ENCODE peak calls at places on chromosomes 16 and 17, in five cellular contexts. One of them, this sample, is unnamed.
A peak's percentile ranks its signal among the peaks of the same experiment; 100 is the strongest.

GRCh38 chr17:17810374-17811248 is 26.2 kb downstream of the SREBF1 start:
- DNase-seq in thoracic aorta: no peak
- DNase-seq in astrocyte of the cerebellum: no peak
- DNase-seq in heart left ventricle: no peak
- DNase-seq in OCI-LY7: no peak
- DNase-seq in this sample: no peak

GRCh38 chr17:81903896-81904599 is 2.0 kb downstream of the NPB start:
- DNase-seq in OCI-LY7: no peak
- DNase-seq in heart left ventricle: peak; percentile 20
- DNase-seq in astrocyte of the cerebellum: no peak
- DNase-seq in thoracic aorta: no peak
- DNase-seq in this sample: no peak

GRCh38 chr17:50172130-50172529 is 6.3 kb downstream of the SGCA start:
- DNase-seq in OCI-LY7: no peak
- DNase-seq in heart left ventricle: peak; percentile 23
- DNase-seq in astrocyte of the cerebellum: no peak
- DNase-seq in thoracic aorta: no peak
- DNase-seq in this sample: no peak

GRCh38 chr17:33778505-33779398 is 476.3 kb upstream of the CCL2 start:
- DNase-seq in astrocyte of the cerebellum: peak; percentile 57
- DNase-seq in thoracic aorta: no peak
- DNase-seq in heart left ventricle: no peak
- DNase-seq in OCI-LY7: peak; percentile 50
- DNase-seq in this sample: peak; percentile 62

GRCh38 chr16:11050954-11051353 is 106.6 kb downstream of the CLEC16A start:
- DNase-seq in heart left ventricle: no peak
- DNase-seq in thoracic aorta: no peak
- DNase-seq in OCI-LY7: no peak
- DNase-seq in astrocyte of the cerebellum: no peak
- DNase-seq in this sample: no peak

GRCh38 chr16:79776243-79776884 is 175.8 kb upstream of the MAF start:
- DNase-seq in OCI-LY7: no peak
- DNase-seq in heart left ventricle: peak; percentile 59
- DNase-seq in astrocyte of the cerebellum: peak; percentile 37
- DNase-seq in thoracic aorta: no peak
- DNase-seq in this sample: no peak

GRCh38 chr17:5234645-5235576 is at the start of gene SCIMP:
- DNase-seq in heart left ventricle: peak; percentile 32
- DNase-seq in OCI-LY7: peak; percentile 71
- DNase-seq in astrocyte of the cerebellum: no peak
- DNase-seq in thoracic aorta: no peak
- DNase-seq in this sample: peak; percentile 58

GRCh38 chr16:56269824-56270684 is 78.8 kb downstream of the GNAO1 start:
- DNase-seq in OCI-LY7: no peak
- DNase-seq in heart left ventricle: peak; percentile 71
- DNase-seq in thoracic aorta: no peak
- DNase-seq in astrocyte of the cerebellum: no peak
- DNase-seq in this sample: no peak

GRCh38 chr16:57235128-57236092 is 9.6 kb upstream of the ARL2BP start:
- DNase-seq in heart left ventricle: no peak
- DNase-seq in OCI-LY7: peak; percentile 72
- DNase-seq in thoracic aorta: no peak
- DNase-seq in astrocyte of the cerebellum: peak; percentile 35
- DNase-seq in this sample: no peak

GRCh38 chr17:17811381-17812210 is 25.2 kb downstream of the SREBF1 start:
- DNase-seq in thoracic aorta: no peak
- DNase-seq in astrocyte of the cerebellum: no peak
- DNase-seq in heart left ventricle: no peak
- DNase-seq in OCI-LY7: no peak
- DNase-seq in this sample: no peak

GRCh38 chr16:2586901-2587480 is 49.2 kb downstream of the PDPK1 start:
- DNase-seq in thoracic aorta: no peak
- DNase-seq in OCI-LY7: no peak
- DNase-seq in astrocyte of the cerebellum: no peak
- DNase-seq in heart left ventricle: no peak
- DNase-seq in this sample: no peak

GRCh38 chr17:80588687-80589086 is 44.0 kb downstream of the RPTOR start:
- DNase-seq in OCI-LY7: no peak
- DNase-seq in thoracic aorta: no peak
- DNase-seq in heart left ventricle: no peak
- DNase-seq in astrocyte of the cerebellum: no peak
- DNase-seq in this sample: no peak

GRCh38 chr17:80586464-80587228 is 42.0 kb downstream of the RPTOR start:
- DNase-seq in astrocyte of the cerebellum: peak; percentile 46
- DNase-seq in thoracic aorta: no peak
- DNase-seq in heart left ventricle: no peak
- DNase-seq in OCI-LY7: no peak
- DNase-seq in this sample: no peak

GRCh38 chr17:80591788-80592187 is 47.1 kb downstream of the RPTOR start:
- DNase-seq in astrocyte of the cerebellum: no peak
- DNase-seq in heart left ventricle: no peak
- DNase-seq in OCI-LY7: no peak
- DNase-seq in thoracic aorta: no peak
- DNase-seq in this sample: no peak

GRCh38 chr17:80584171-80584905 is 39.7 kb downstream of the RPTOR start:
- DNase-seq in heart left ventricle: no peak
- DNase-seq in thoracic aorta: no peak
- DNase-seq in astrocyte of the cerebellum: peak; percentile 86
- DNase-seq in OCI-LY7: no peak
- DNase-seq in this sample: no peak

DNA sequence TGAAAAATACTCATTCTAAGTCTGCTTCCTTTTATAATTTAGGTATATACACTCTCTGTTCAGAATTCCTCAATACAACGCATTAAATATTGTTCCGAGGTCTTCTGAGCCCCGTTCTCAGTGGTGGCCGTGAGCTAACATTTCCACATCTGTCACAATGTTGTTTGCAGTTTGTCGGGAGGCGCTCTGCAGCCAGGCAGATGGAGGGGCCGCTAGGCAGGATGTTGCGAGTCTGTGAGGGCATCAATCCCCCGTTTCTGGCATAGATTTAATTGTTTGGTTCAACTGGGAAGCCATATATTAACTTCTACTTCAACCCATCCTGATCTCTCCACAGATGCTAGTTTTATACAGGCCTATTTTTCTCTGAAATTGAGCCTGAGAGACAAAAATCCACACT is 41.2 kb downstream of the RPTOR start:
- DNase-seq in OCI-LY7: no peak
- DNase-seq in thoracic aorta: no peak
- DNase-seq in astrocyte of the cerebellum: no peak
- DNase-seq in heart left ventricle: no peak
- DNase-seq in this sample: no peak
- TF ChIP-seq CTCF in OCI-LY7: no peak
- TF ChIP-seq CTCF in thoracic aorta: no peak
- TF ChIP-seq CTCF in astrocyte of the cerebellum: no peak
- TF ChIP-seq CTCF in heart left ventricle: no peak
- TF ChIP-seq CTCF in this sample: no peak

GRCh38 chr17:55774834-55775233 is 24.0 kb downstream of the PCTP start:
- DNase-seq in OCI-LY7: no peak
- DNase-seq in heart left ventricle: no peak
- DNase-seq in astrocyte of the cerebellum: no peak
- DNase-seq in thoracic aorta: no peak
- DNase-seq in this sample: no peak

GRCh38 chr17:55773671-55774070 is 22.8 kb downstream of the PCTP start:
- DNase-seq in heart left ventricle: no peak
- DNase-seq in astrocyte of the cerebellum: no peak
- DNase-seq in OCI-LY7: no peak
- DNase-seq in thoracic aorta: no peak
- DNase-seq in this sample: no peak

GRCh38 chr17:55769625-55770000 is 18.8 kb downstream of the PCTP start:
- DNase-seq in OCI-LY7: no peak
- DNase-seq in heart left ventricle: no peak
- DNase-seq in thoracic aorta: no peak
- DNase-seq in astrocyte of the cerebellum: no peak
- DNase-seq in this sample: no peak

GRCh38 chr17:55770220-55770870 is 19.5 kb downstream of the PCTP start:
- DNase-seq in astrocyte of the cerebellum: peak; percentile 45
- DNase-seq in thoracic aorta: no peak
- DNase-seq in heart left ventricle: no peak
- DNase-seq in OCI-LY7: peak; percentile 46
- DNase-seq in this sample: peak; percentile 38

DNA sequence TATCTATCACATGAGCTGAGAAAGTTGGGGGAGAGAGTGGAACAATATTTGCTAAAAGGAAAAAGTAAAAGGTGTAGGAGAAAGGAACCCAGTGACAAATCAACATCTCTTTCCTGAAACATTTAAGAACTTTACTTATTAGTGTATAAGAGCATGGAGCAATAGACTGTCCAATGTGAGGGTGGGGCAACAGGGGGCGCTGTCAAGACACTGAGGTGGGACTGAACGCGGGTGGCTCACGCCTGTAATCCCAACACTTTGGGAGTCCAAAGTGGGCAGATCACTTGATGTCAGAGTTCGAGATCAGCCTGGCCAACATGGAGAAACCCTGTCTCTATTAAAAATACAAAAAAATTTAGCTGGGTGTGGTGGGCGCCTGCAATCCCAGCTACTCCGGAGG is 21.2 kb downstream of the PCTP start:
- DNase-seq in heart left ventricle: no peak
- DNase-seq in thoracic aorta: no peak
- DNase-seq in astrocyte of the cerebellum: no peak
- DNase-seq in OCI-LY7: no peak
- DNase-seq in this sample: no peak
- TF ChIP-seq CTCF in heart left ventricle: no peak
- TF ChIP-seq CTCF in thoracic aorta: no peak
- TF ChIP-seq CTCF in astrocyte of the cerebellum: no peak
- TF ChIP-seq CTCF in OCI-LY7: peak; percentile 25
- TF ChIP-seq CTCF in this sample: no peak

DNA sequence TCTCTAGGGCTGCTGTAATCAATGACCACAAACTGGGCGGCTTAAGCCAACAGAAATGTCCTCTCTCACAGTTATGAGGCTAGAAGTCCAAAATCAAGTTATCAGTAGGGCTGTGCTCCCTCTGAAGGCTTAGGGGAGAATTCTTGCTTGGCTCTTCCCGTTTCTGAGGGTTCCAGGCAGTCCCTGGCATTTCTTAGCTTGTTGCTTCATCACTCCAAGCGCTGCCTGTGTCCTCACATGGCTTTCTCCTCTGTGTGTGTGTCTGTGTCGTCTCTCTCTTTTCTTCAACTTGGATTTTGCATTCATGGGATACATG is 13.7 kb upstream of the CDC42EP4 start:
- DNase-seq in heart left ventricle: no peak
- DNase-seq in OCI-LY7: no peak
- DNase-seq in astrocyte of the cerebellum: no peak
- DNase-seq in thoracic aorta: no peak
- DNase-seq in this sample: no peak
- TF ChIP-seq CTCF in heart left ventricle: no peak
- TF ChIP-seq CTCF in OCI-LY7: no peak
- TF ChIP-seq CTCF in astrocyte of the cerebellum: peak; percentile 18
- TF ChIP-seq CTCF in thoracic aorta: no peak
- TF ChIP-seq CTCF in this sample: no peak

GRCh38 chr17:38402897-38403296 is 25.4 kb upstream of the ARHGAP23 start:
- DNase-seq in heart left ventricle: no peak
- DNase-seq in astrocyte of the cerebellum: no peak
- DNase-seq in thoracic aorta: no peak
- DNase-seq in OCI-LY7: no peak
- DNase-seq in this sample: no peak
- TF ChIP-seq CTCF in heart left ventricle: no peak
- TF ChIP-seq CTCF in astrocyte of the cerebellum: no peak
- TF ChIP-seq CTCF in thoracic aorta: no peak
- TF ChIP-seq CTCF in OCI-LY7: peak; percentile 47
- TF ChIP-seq CTCF in this sample: no peak

GRCh38 chr17:512926-513325 is 160.3 kb upstream of the RPH3AL start:
- DNase-seq in heart left ventricle: no peak
- DNase-seq in astrocyte of the cerebellum: no peak
- DNase-seq in OCI-LY7: no peak
- DNase-seq in thoracic aorta: no peak
- DNase-seq in this sample: no peak
- TF ChIP-seq CTCF in heart left ventricle: no peak
- TF ChIP-seq CTCF in astrocyte of the cerebellum: no peak
- TF ChIP-seq CTCF in OCI-LY7: no peak
- TF ChIP-seq CTCF in thoracic aorta: no peak
- TF ChIP-seq CTCF in this sample: no peak

GRCh38 chr17:36768355-36768754 is 167.0 kb downstream of the MRM1 start:
- DNase-seq in thoracic aorta: no peak
- DNase-seq in astrocyte of the cerebellum: no peak
- DNase-seq in heart left ventricle: no peak
- DNase-seq in OCI-LY7: no peak
- DNase-seq in this sample: no peak
- TF ChIP-seq CTCF in thoracic aorta: no peak
- TF ChIP-seq CTCF in astrocyte of the cerebellum: no peak
- TF ChIP-seq CTCF in heart left ventricle: no peak
- TF ChIP-seq CTCF in OCI-LY7: no peak
- TF ChIP-seq CTCF in this sample: no peak

GRCh38 chr17:43171761-43172487 is 910 bp downstream of the NBR1 start:
- DNase-seq in astrocyte of the cerebellum: peak; percentile 84
- DNase-seq in thoracic aorta: no peak
- DNase-seq in heart left ventricle: no peak
- DNase-seq in OCI-LY7: peak; percentile 33
- DNase-seq in this sample: no peak
- TF ChIP-seq CTCF in astrocyte of the cerebellum: peak; percentile 46
- TF ChIP-seq CTCF in thoracic aorta: no peak
- TF ChIP-seq CTCF in heart left ventricle: peak; percentile 15
- TF ChIP-seq CTCF in OCI-LY7: peak; percentile 58
- TF ChIP-seq CTCF in this sample: no peak

GRCh38 chr16:75593825-75594820 is 27.9 kb downstream of the GABARAPL2 start:
- DNase-seq in thoracic aorta: no peak
- DNase-seq in astrocyte of the cerebellum: peak; percentile 41
- DNase-seq in OCI-LY7: peak; percentile 55
- DNase-seq in heart left ventricle: no peak
- DNase-seq in this sample: no peak
- TF ChIP-seq CTCF in thoracic aorta: no peak
- TF ChIP-seq CTCF in astrocyte of the cerebellum: no peak
- TF ChIP-seq CTCF in OCI-LY7: no peak
- TF ChIP-seq CTCF in heart left ventricle: no peak
- TF ChIP-seq CTCF in this sample: no peak

DNA sequence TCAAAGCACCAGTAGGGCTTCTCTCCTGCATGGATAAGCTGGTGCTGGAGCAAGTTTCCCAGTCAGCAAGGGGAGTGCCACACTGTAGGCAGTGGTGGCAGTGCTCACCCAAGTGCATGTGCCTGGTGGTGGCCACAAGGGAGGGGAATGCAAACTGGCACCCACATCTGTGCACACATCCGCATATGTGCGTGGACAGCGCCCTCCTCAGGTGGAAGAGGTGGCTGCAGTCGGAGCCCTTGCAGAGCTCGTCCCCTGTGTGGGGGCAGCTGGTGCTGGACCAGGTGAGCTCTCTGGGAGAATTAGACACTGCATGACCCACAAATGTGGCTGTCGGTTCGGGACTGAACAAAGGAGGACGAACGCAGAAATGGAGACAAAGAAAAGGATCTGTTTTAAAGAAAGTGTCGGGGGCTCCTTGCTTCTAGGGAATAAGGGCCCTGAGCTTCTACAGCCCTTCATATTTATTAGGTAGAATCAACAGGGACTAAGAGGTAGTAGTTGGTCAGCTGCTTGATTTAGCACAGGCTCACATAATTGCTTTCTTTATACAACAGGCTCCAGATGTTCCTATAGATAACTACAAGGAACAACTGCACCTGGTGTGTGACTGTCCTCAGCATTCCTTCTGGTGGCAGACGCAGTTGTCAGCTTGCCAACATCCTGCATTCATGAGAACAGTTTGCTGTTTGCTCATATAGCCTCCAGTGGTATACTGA is 5.3 kb upstream of the ZNF689 start:
- DNase-seq in OCI-LY7: peak; percentile 77
- DNase-seq in heart left ventricle: peak; percentile 57
- DNase-seq in astrocyte of the cerebellum: no peak
- DNase-seq in thoracic aorta: no peak
- DNase-seq in this sample: peak; percentile 49
- TF ChIP-seq CTCF in OCI-LY7: peak; percentile 84
- TF ChIP-seq CTCF in heart left ventricle: peak; percentile 45
- TF ChIP-seq CTCF in astrocyte of the cerebellum: peak; percentile 45
- TF ChIP-seq CTCF in thoracic aorta: peak; percentile 25
- TF ChIP-seq CTCF in this sample: peak; percentile 56